ENCODE peak calls at places on chromosomes 11 and 22, in six cellular contexts. One of them, this sample, is unnamed. For H3K36me3, the result is how much of the 10 kb centered on the place peaks cover.

GRCh38 chr11:125932301-125932700 is 13.5 kb upstream of the VSIG10L2 start:
- DNase-seq in spleen: no peak
- DNase-seq in pancreas: no peak
- DNase-seq in brain microvascular endothelial cell: no peak
- DNase-seq in right atrium auricular region: peak
- DNase-seq in tibial nerve: no peak
- DNase-seq in this sample: no peak

GRCh38 chr11:121472310-121472709 is 19.5 kb upstream of the SORL1-AS1 start:
- DNase-seq in spleen: no peak
- DNase-seq in pancreas: no peak
- DNase-seq in brain microvascular endothelial cell: no peak
- DNase-seq in right atrium auricular region: no peak
- DNase-seq in tibial nerve: no peak
- DNase-seq in this sample: no peak

GRCh38 chr11:68780829-68781228 is 29.5 kb upstream of the TESMIN start:
- DNase-seq in spleen: no peak
- DNase-seq in pancreas: no peak
- DNase-seq in brain microvascular endothelial cell: no peak
- DNase-seq in right atrium auricular region: peak
- DNase-seq in tibial nerve: no peak
- DNase-seq in this sample: no peak

GRCh38 chr22:35620624-35621245 is 3.6 kb upstream of the MB start:
- DNase-seq in spleen: no peak
- DNase-seq in pancreas: no peak
- DNase-seq in brain microvascular endothelial cell: peak
- DNase-seq in right atrium auricular region: no peak
- DNase-seq in tibial nerve: no peak
- DNase-seq in this sample: no peak

GRCh38 chr11:1201395-1202153 is 21.3 kb upstream of the MUC5B start:
- DNase-seq in spleen: no peak
- DNase-seq in pancreas: no peak
- DNase-seq in brain microvascular endothelial cell: no peak
- DNase-seq in right atrium auricular region: no peak
- DNase-seq in tibial nerve: no peak
- DNase-seq in this sample: no peak

GRCh38 chr11:1532606-1533341 is 39.3 kb downstream of the DUSP8 start:
- DNase-seq in spleen: no peak
- DNase-seq in pancreas: peak
- DNase-seq in brain microvascular endothelial cell: no peak
- DNase-seq in right atrium auricular region: no peak
- DNase-seq in tibial nerve: no peak
- DNase-seq in this sample: no peak

GRCh38 chr22:20783844-20784723 is 10.2 kb downstream of the SERPIND1 start:
- DNase-seq in spleen: no peak
- DNase-seq in pancreas: no peak
- DNase-seq in brain microvascular endothelial cell: peak
- DNase-seq in right atrium auricular region: no peak
- DNase-seq in tibial nerve: peak
- DNase-seq in this sample: peak

GRCh38 chr11:104619751-104620150 is 278.5 kb downstream of the CASP12 start:
- DNase-seq in spleen: no peak
- DNase-seq in pancreas: no peak
- DNase-seq in brain microvascular endothelial cell: no peak
- DNase-seq in right atrium auricular region: no peak
- DNase-seq in tibial nerve: no peak
- DNase-seq in this sample: no peak

GRCh38 chr11:90220391-90220790 is 2.5 kb downstream of the CHORDC1 start:
- DNase-seq in spleen: no peak
- DNase-seq in pancreas: no peak
- DNase-seq in brain microvascular endothelial cell: peak
- DNase-seq in right atrium auricular region: no peak
- DNase-seq in tibial nerve: no peak
- DNase-seq in this sample: no peak

GRCh38 chr22:44449683-44450425 is 48.2 kb downstream of the RTL6 start:
- DNase-seq in spleen: peak
- DNase-seq in pancreas: no peak
- DNase-seq in brain microvascular endothelial cell: no peak
- DNase-seq in right atrium auricular region: no peak
- DNase-seq in tibial nerve: no peak
- DNase-seq in this sample: no peak

GRCh38 chr11:15159085-15159484 is 44.4 kb downstream of the INSC start:
- DNase-seq in spleen: no peak
- DNase-seq in pancreas: no peak
- DNase-seq in brain microvascular endothelial cell: peak
- DNase-seq in right atrium auricular region: no peak
- DNase-seq in tibial nerve: no peak
- DNase-seq in this sample: peak

GRCh38 chr11:103927535-103927934 is 108.9 kb upstream of the DDI1 start:
- DNase-seq in spleen: no peak
- DNase-seq in pancreas: no peak
- DNase-seq in brain microvascular endothelial cell: no peak
- DNase-seq in right atrium auricular region: no peak
- DNase-seq in tibial nerve: no peak
- DNase-seq in this sample: no peak

GRCh38 chr11:10348650-10349280 is 43.9 kb downstream of the ADM start:
- DNase-seq in spleen: no peak
- DNase-seq in pancreas: no peak
- DNase-seq in brain microvascular endothelial cell: no peak
- DNase-seq in right atrium auricular region: no peak
- DNase-seq in tibial nerve: no peak
- DNase-seq in this sample: no peak

GRCh38 chr11:47409440-47410403 is 1.3 kb downstream of the SLC39A13 start:
- DNase-seq in spleen: peak
- DNase-seq in pancreas: peak
- DNase-seq in brain microvascular endothelial cell: no peak
- DNase-seq in right atrium auricular region: no peak
- DNase-seq in tibial nerve: no peak
- DNase-seq in this sample: no peak

GRCh38 chr22:30325065-30325720 is 1.5 kb downstream of the TBC1D10A start:
- DNase-seq in spleen: no peak
- DNase-seq in pancreas: no peak
- DNase-seq in brain microvascular endothelial cell: peak
- DNase-seq in right atrium auricular region: peak
- DNase-seq in tibial nerve: peak
- DNase-seq in this sample: no peak

GRCh38 chr22:46023558-46023981 is 46.6 kb upstream of the WNT7B start:
- DNase-seq in spleen: peak
- DNase-seq in pancreas: peak
- DNase-seq in brain microvascular endothelial cell: no peak
- DNase-seq in right atrium auricular region: no peak
- DNase-seq in tibial nerve: no peak
- DNase-seq in this sample: no peak

GRCh38 chr11:92888701-92889100 is 80.8 kb upstream of the MTNR1B start:
- DNase-seq in spleen: no peak
- DNase-seq in pancreas: no peak
- DNase-seq in brain microvascular endothelial cell: no peak
- DNase-seq in right atrium auricular region: no peak
- DNase-seq in tibial nerve: no peak
- DNase-seq in this sample: no peak

GRCh38 chr22:37195921-37196320 is 7.9 kb upstream of the C1QTNF6 start:
- DNase-seq in spleen: peak
- DNase-seq in pancreas: peak
- DNase-seq in brain microvascular endothelial cell: no peak
- DNase-seq in right atrium auricular region: no peak
- DNase-seq in tibial nerve: no peak
- DNase-seq in this sample: no peak

GRCh38 chr22:37198290-37199102 is 10.4 kb upstream of the C1QTNF6 start:
- DNase-seq in spleen: peak
- DNase-seq in pancreas: peak
- DNase-seq in brain microvascular endothelial cell: peak
- DNase-seq in right atrium auricular region: peak
- DNase-seq in tibial nerve: peak
- DNase-seq in this sample: peak

GRCh38 chr22:37196539-37197450 is 8.7 kb upstream of the C1QTNF6 start:
- DNase-seq in spleen: peak
- DNase-seq in pancreas: peak
- DNase-seq in brain microvascular endothelial cell: no peak
- DNase-seq in right atrium auricular region: peak
- DNase-seq in tibial nerve: peak
- DNase-seq in this sample: no peak

GRCh38 chr22:37199103-37199838 is 11.2 kb upstream of the C1QTNF6 start:
- DNase-seq in spleen: peak
- DNase-seq in pancreas: peak
- DNase-seq in brain microvascular endothelial cell: peak
- DNase-seq in right atrium auricular region: peak
- DNase-seq in tibial nerve: peak
- DNase-seq in this sample: peak

GRCh38 chr22:37197451-37198289 is 9.6 kb upstream of the C1QTNF6 start:
- DNase-seq in spleen: peak
- DNase-seq in pancreas: peak
- DNase-seq in brain microvascular endothelial cell: no peak
- DNase-seq in right atrium auricular region: peak
- DNase-seq in tibial nerve: peak
- DNase-seq in this sample: no peak
- H3K4me3 ChIP-seq in spleen: no peak
- H3K4me3 ChIP-seq in pancreas: peak
- H3K4me3 ChIP-seq in brain microvascular endothelial cell: peak
- H3K4me3 ChIP-seq in right atrium auricular region: no peak
- H3K4me3 ChIP-seq in tibial nerve: peak
- H3K4me3 ChIP-seq in this sample: peak

GRCh38 chr22:37019309-37020191 is at the start of the genes MPST and TST:
- DNase-seq in spleen: peak
- DNase-seq in pancreas: peak
- DNase-seq in brain microvascular endothelial cell: peak
- DNase-seq in right atrium auricular region: peak
- DNase-seq in tibial nerve: peak
- DNase-seq in this sample: peak
- TF ChIP-seq CTCF in spleen: peak
- TF ChIP-seq CTCF in pancreas: no peak
- TF ChIP-seq CTCF in brain microvascular endothelial cell: no peak
- TF ChIP-seq CTCF in right atrium auricular region: peak
- TF ChIP-seq CTCF in tibial nerve: no peak
- TF ChIP-seq CTCF in this sample: peak

DNA sequence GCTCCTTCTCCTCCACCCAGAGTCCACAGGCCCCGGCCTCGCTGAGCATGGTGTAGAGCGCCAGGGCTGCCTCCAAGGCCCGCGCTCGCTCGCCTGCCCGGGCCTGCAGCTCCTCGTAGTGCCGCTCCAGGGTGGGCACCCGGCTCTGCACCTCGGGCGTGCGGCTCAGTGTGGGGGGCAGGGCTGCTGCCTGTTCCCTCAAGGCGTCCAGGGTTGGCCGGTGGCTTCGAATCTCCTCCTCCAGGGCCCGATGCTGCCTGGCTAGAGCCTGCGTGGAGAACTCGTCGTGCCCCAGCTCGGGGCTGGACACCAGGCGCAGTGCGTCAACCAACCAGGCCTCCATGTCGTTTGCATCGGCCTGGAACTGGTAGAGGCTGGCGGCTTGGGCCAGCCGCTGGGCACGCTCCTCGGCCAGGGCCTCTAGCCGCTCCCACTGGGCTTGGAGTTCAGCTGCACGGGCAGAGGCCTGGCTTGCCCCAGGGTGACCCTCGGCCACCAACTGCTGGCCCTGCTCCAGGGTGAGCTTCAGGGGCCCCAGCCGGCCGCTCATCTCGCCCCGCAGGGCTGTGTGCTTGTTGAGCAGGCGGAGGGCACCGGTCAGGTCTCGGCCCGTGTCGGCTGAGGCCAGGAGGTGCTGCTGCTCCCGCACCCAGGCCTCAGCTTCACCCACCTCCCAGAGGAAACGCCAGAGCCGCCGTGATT is 24.2 kb downstream of the SPTBN2 start:
- DNase-seq in spleen: no peak
- DNase-seq in pancreas: peak
- DNase-seq in brain microvascular endothelial cell: no peak
- DNase-seq in right atrium auricular region: no peak
- DNase-seq in tibial nerve: no peak
- DNase-seq in this sample: no peak
- H3K36me3 ChIP-seq in spleen: under half
- H3K36me3 ChIP-seq in pancreas: under half
- H3K36me3 ChIP-seq in brain microvascular endothelial cell: under half
- H3K36me3 ChIP-seq in right atrium auricular region: under half
- H3K36me3 ChIP-seq in tibial nerve: under half
- H3K36me3 ChIP-seq in this sample: under half

GRCh38 chr22:22892096-22893052 is 4.8 kb downstream of the IGLL5 start:
- DNase-seq in spleen: no peak
- DNase-seq in pancreas: no peak
- DNase-seq in brain microvascular endothelial cell: no peak
- DNase-seq in right atrium auricular region: no peak
- DNase-seq in tibial nerve: no peak
- DNase-seq in this sample: no peak
- H3K4me3 ChIP-seq in spleen: no peak
- H3K4me3 ChIP-seq in pancreas: no peak
- H3K4me3 ChIP-seq in brain microvascular endothelial cell: no peak
- H3K4me3 ChIP-seq in right atrium auricular region: no peak
- H3K4me3 ChIP-seq in tibial nerve: no peak
- H3K4me3 ChIP-seq in this sample: peak

GRCh38 chr11:3021125-3021524 is 29.0 kb upstream of the NAP1L4 start:
- DNase-seq in spleen: no peak
- DNase-seq in pancreas: peak
- DNase-seq in brain microvascular endothelial cell: no peak
- DNase-seq in right atrium auricular region: no peak
- DNase-seq in tibial nerve: no peak
- DNase-seq in this sample: no peak
- TF ChIP-seq CTCF in spleen: peak
- TF ChIP-seq CTCF in pancreas: peak
- TF ChIP-seq CTCF in brain microvascular endothelial cell: peak
- TF ChIP-seq CTCF in right atrium auricular region: peak
- TF ChIP-seq CTCF in tibial nerve: peak
- TF ChIP-seq CTCF in this sample: peak

DNA sequence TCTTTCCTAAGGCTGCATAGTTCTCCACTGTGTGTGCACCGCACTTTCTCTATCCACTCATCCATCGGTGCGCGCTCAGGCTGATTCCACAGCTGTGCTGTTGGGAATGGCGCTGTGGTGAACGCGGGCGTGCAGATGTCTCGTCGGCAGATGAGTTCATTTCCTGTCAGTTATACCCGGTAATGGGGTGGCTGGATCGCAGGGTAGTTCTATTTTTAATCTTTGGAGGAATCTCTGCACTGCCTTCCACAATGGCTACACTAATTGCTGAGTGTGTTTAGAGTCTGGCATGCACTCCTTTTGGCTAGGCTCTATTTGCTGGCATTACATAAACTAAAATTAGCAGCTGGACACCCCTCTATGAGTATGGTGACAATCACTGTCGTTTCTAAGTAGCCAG is 27.9 kb upstream of the KRTAP5-7 start:
- DNase-seq in spleen: no peak
- DNase-seq in pancreas: no peak
- DNase-seq in brain microvascular endothelial cell: peak
- DNase-seq in right atrium auricular region: no peak
- DNase-seq in tibial nerve: no peak
- DNase-seq in this sample: no peak
- H3K36me3 ChIP-seq in spleen: half or more
- H3K36me3 ChIP-seq in pancreas: under half
- H3K36me3 ChIP-seq in brain microvascular endothelial cell: under half
- H3K36me3 ChIP-seq in right atrium auricular region: half or more
- H3K36me3 ChIP-seq in tibial nerve: under half
- H3K36me3 ChIP-seq in this sample: under half

GRCh38 chr22:40256501-40256900 is 78.8 kb downstream of the TNRC6B start:
- DNase-seq in spleen: no peak
- DNase-seq in pancreas: no peak
- DNase-seq in brain microvascular endothelial cell: no peak
- DNase-seq in right atrium auricular region: no peak
- DNase-seq in tibial nerve: no peak
- DNase-seq in this sample: no peak
- H3K4me3 ChIP-seq in spleen: no peak
- H3K4me3 ChIP-seq in pancreas: no peak
- H3K4me3 ChIP-seq in brain microvascular endothelial cell: no peak
- H3K4me3 ChIP-seq in right atrium auricular region: no peak
- H3K4me3 ChIP-seq in tibial nerve: no peak
- H3K4me3 ChIP-seq in this sample: no peak

GRCh38 chr22:38074181-38075104 is 9.5 kb downstream of the SLC16A8 start:
- DNase-seq in spleen: no peak
- DNase-seq in pancreas: peak
- DNase-seq in brain microvascular endothelial cell: no peak
- DNase-seq in right atrium auricular region: no peak
- DNase-seq in tibial nerve: no peak
- DNase-seq in this sample: no peak
- TF ChIP-seq CTCF in spleen: no peak
- TF ChIP-seq CTCF in pancreas: no peak
- TF ChIP-seq CTCF in brain microvascular endothelial cell: peak
- TF ChIP-seq CTCF in right atrium auricular region: peak
- TF ChIP-seq CTCF in tibial nerve: peak
- TF ChIP-seq CTCF in this sample: no peak

This sample was measured in GM06990.